ENCODE peak calls at places on chromosome 20, in five cellular contexts. One of them, this sample, is unnamed.

GRCh38 chr20:62366370-62367135 is 559 bp downstream of the LAMA5 start:
- DNase-seq in stimulated activated CD4-positive, alpha-beta T cell treated with anti-CD3 and anti-CD28 coated beads, Interleukin-1b, Interleukin-23, amount 100 ng/mL, for 4 hours: no peak
- DNase-seq in psoas muscle: peak; percentile 27
- DNase-seq in activated naive CD4-positive, alpha-beta T cell treated with anti-CD3 and anti-CD28 coated beads for 36 hours: no peak
- DNase-seq in H1: peak; percentile 58
- DNase-seq in this sample: no peak

GRCh38 chr20:21229163-21229562 is 74.0 kb upstream of the XRN2 start:
- DNase-seq in psoas muscle: no peak
- DNase-seq in activated naive CD4-positive, alpha-beta T cell treated with anti-CD3 and anti-CD28 coated beads for 36 hours: no peak
- DNase-seq in H1: no peak
- DNase-seq in stimulated activated CD4-positive, alpha-beta T cell treated with anti-CD3 and anti-CD28 coated beads, Interleukin-1b, Interleukin-23, amount 100 ng/mL, for 4 hours: no peak
- DNase-seq in this sample: no peak

GRCh38 chr20:57659789-57660509 is 39.7 kb upstream of the ZBP1 start:
- DNase-seq in stimulated activated CD4-positive, alpha-beta T cell treated with anti-CD3 and anti-CD28 coated beads, Interleukin-1b, Interleukin-23, amount 100 ng/mL, for 4 hours: no peak
- DNase-seq in H1: no peak
- DNase-seq in activated naive CD4-positive, alpha-beta T cell treated with anti-CD3 and anti-CD28 coated beads for 36 hours: no peak
- DNase-seq in psoas muscle: no peak
- DNase-seq in this sample: no peak

GRCh38 chr20:18240997-18241396 is 47.3 kb upstream of the ZNF133 start:
- DNase-seq in H1: no peak
- DNase-seq in activated naive CD4-positive, alpha-beta T cell treated with anti-CD3 and anti-CD28 coated beads for 36 hours: no peak
- DNase-seq in psoas muscle: no peak
- DNase-seq in stimulated activated CD4-positive, alpha-beta T cell treated with anti-CD3 and anti-CD28 coated beads, Interleukin-1b, Interleukin-23, amount 100 ng/mL, for 4 hours: no peak
- DNase-seq in this sample: no peak

GRCh38 chr20:3902446-3902845 is 13.3 kb downstream of the PANK2 start:
- DNase-seq in activated naive CD4-positive, alpha-beta T cell treated with anti-CD3 and anti-CD28 coated beads for 36 hours: no peak
- DNase-seq in psoas muscle: no peak
- DNase-seq in stimulated activated CD4-positive, alpha-beta T cell treated with anti-CD3 and anti-CD28 coated beads, Interleukin-1b, Interleukin-23, amount 100 ng/mL, for 4 hours: no peak
- DNase-seq in H1: no peak
- DNase-seq in this sample: no peak

GRCh38 chr20:61037498-61037897 is 214.6 kb upstream of the CDH4 start:
- DNase-seq in stimulated activated CD4-positive, alpha-beta T cell treated with anti-CD3 and anti-CD28 coated beads, Interleukin-1b, Interleukin-23, amount 100 ng/mL, for 4 hours: no peak
- DNase-seq in H1: no peak
- DNase-seq in psoas muscle: no peak
- DNase-seq in activated naive CD4-positive, alpha-beta T cell treated with anti-CD3 and anti-CD28 coated beads for 36 hours: no peak
- DNase-seq in this sample: no peak

GRCh38 chr20:31987744-31988143 is 19.8 kb downstream of the XKR7 start:
- DNase-seq in H1: no peak
- DNase-seq in stimulated activated CD4-positive, alpha-beta T cell treated with anti-CD3 and anti-CD28 coated beads, Interleukin-1b, Interleukin-23, amount 100 ng/mL, for 4 hours: no peak
- DNase-seq in activated naive CD4-positive, alpha-beta T cell treated with anti-CD3 and anti-CD28 coated beads for 36 hours: no peak
- DNase-seq in psoas muscle: no peak
- DNase-seq in this sample: no peak

GRCh38 chr20:49400904-49401303 is 81.6 kb downstream of the KCNB1 start:
- DNase-seq in activated naive CD4-positive, alpha-beta T cell treated with anti-CD3 and anti-CD28 coated beads for 36 hours: no peak
- DNase-seq in H1: no peak
- DNase-seq in psoas muscle: no peak
- DNase-seq in stimulated activated CD4-positive, alpha-beta T cell treated with anti-CD3 and anti-CD28 coated beads, Interleukin-1b, Interleukin-23, amount 100 ng/mL, for 4 hours: no peak
- DNase-seq in this sample: no peak

GRCh38 chr20:33165416-33166055 is 2.4 kb upstream of the BPIFA2 start:
- DNase-seq in activated naive CD4-positive, alpha-beta T cell treated with anti-CD3 and anti-CD28 coated beads for 36 hours: no peak
- DNase-seq in psoas muscle: no peak
- DNase-seq in H1: no peak
- DNase-seq in stimulated activated CD4-positive, alpha-beta T cell treated with anti-CD3 and anti-CD28 coated beads, Interleukin-1b, Interleukin-23, amount 100 ng/mL, for 4 hours: no peak
- DNase-seq in this sample: no peak

GRCh38 chr20:34562643-34563042 is 4.1 kb downstream of the MAP1LC3A start:
- DNase-seq in psoas muscle: no peak
- DNase-seq in H1: no peak
- DNase-seq in stimulated activated CD4-positive, alpha-beta T cell treated with anti-CD3 and anti-CD28 coated beads, Interleukin-1b, Interleukin-23, amount 100 ng/mL, for 4 hours: no peak
- DNase-seq in activated naive CD4-positive, alpha-beta T cell treated with anti-CD3 and anti-CD28 coated beads for 36 hours: no peak
- DNase-seq in this sample: no peak

GRCh38 chr20:50417484-50418235 is 92.5 kb upstream of the PTPN1 start:
- DNase-seq in H1: no peak
- DNase-seq in activated naive CD4-positive, alpha-beta T cell treated with anti-CD3 and anti-CD28 coated beads for 36 hours: no peak
- DNase-seq in stimulated activated CD4-positive, alpha-beta T cell treated with anti-CD3 and anti-CD28 coated beads, Interleukin-1b, Interleukin-23, amount 100 ng/mL, for 4 hours: no peak
- DNase-seq in psoas muscle: no peak
- DNase-seq in this sample: no peak

GRCh38 chr20:41366546-41367392 is at the start of gene EMILIN3:
- DNase-seq in H1: no peak
- DNase-seq in psoas muscle: no peak
- DNase-seq in stimulated activated CD4-positive, alpha-beta T cell treated with anti-CD3 and anti-CD28 coated beads, Interleukin-1b, Interleukin-23, amount 100 ng/mL, for 4 hours: no peak
- DNase-seq in activated naive CD4-positive, alpha-beta T cell treated with anti-CD3 and anti-CD28 coated beads for 36 hours: no peak
- DNase-seq in this sample: peak; percentile 23

GRCh38 chr20:4688342-4688741 is 33.4 kb upstream of the PRND start:
- DNase-seq in stimulated activated CD4-positive, alpha-beta T cell treated with anti-CD3 and anti-CD28 coated beads, Interleukin-1b, Interleukin-23, amount 100 ng/mL, for 4 hours: no peak
- DNase-seq in activated naive CD4-positive, alpha-beta T cell treated with anti-CD3 and anti-CD28 coated beads for 36 hours: no peak
- DNase-seq in psoas muscle: no peak
- DNase-seq in H1: no peak
- DNase-seq in this sample: no peak

GRCh38 chr20:32227316-32227715 is 19.6 kb downstream of the POFUT1 start:
- DNase-seq in stimulated activated CD4-positive, alpha-beta T cell treated with anti-CD3 and anti-CD28 coated beads, Interleukin-1b, Interleukin-23, amount 100 ng/mL, for 4 hours: no peak
- DNase-seq in H1: no peak
- DNase-seq in activated naive CD4-positive, alpha-beta T cell treated with anti-CD3 and anti-CD28 coated beads for 36 hours: no peak
- DNase-seq in psoas muscle: no peak
- DNase-seq in this sample: no peak

This sample was measured in NT2/D1.